ENCODE peak calls at places on chromosomes 12 and 14, in five cellular contexts. Z is brain microvascular endothelial cell, S is epithelial cell of proximal tubule, F is left lung, I is HCT116. P is an unnamed sample.

GRCh38 chr12:123269395-123269892 is 2.2 kb downstream of the CDK2AP1 start:
- DNase-seq in Z (peak), S (no peak), F (peak), I (no peak), P (peak)

GRCh38 chr14:21072781-21073339 is 2.8 kb downstream of the ARHGEF40 start:
- DNase-seq in Z (no peak), S (no peak), F (no peak), I (no peak), P (no peak)

GRCh38 chr12:76341436-76342030 is 6.7 kb downstream of the BBS10 start:
- DNase-seq in Z (no peak), S (no peak), F (no peak), I (no peak), P (peak)

GRCh38 chr14:22391908-22392307 is 197.1 kb downstream of the DAD1 start:
- DNase-seq in Z (peak), S (no peak), F (no peak), I (peak), P (peak)

GRCh38 chr12:52924764-52925716 is 20.2 kb upstream of the KRT8 start:
- DNase-seq in Z (peak), S (no peak), F (no peak), I (peak), P (peak)

GRCh38 chr12:31342314-31342713 is 16.4 kb upstream of the SINHCAF start:
- DNase-seq in Z (no peak), S (no peak), F (no peak), I (no peak), P (no peak)

GRCh38 chr12:62006076-62006732 is 254.0 kb upstream of the USP15 start:
- DNase-seq in Z (peak), S (no peak), F (no peak), I (peak), P (peak)

GRCh38 chr14:38357557-38357956 is 101.7 kb upstream of the CLEC14A start:
- DNase-seq in Z (peak), S (no peak), F (no peak), I (no peak), P (peak)

GRCh38 chr12:16530268-16530865 is 75.6 kb downstream of the LMO3 start:
- DNase-seq in Z (no peak), S (no peak), F (no peak), I (no peak), P (no peak)

GRCh38 chr12:131002271-131002670 is 48.6 kb downstream of the ADGRD1 start:
- DNase-seq in Z (no peak), S (no peak), F (no peak), I (no peak), P (no peak)

DNA sequence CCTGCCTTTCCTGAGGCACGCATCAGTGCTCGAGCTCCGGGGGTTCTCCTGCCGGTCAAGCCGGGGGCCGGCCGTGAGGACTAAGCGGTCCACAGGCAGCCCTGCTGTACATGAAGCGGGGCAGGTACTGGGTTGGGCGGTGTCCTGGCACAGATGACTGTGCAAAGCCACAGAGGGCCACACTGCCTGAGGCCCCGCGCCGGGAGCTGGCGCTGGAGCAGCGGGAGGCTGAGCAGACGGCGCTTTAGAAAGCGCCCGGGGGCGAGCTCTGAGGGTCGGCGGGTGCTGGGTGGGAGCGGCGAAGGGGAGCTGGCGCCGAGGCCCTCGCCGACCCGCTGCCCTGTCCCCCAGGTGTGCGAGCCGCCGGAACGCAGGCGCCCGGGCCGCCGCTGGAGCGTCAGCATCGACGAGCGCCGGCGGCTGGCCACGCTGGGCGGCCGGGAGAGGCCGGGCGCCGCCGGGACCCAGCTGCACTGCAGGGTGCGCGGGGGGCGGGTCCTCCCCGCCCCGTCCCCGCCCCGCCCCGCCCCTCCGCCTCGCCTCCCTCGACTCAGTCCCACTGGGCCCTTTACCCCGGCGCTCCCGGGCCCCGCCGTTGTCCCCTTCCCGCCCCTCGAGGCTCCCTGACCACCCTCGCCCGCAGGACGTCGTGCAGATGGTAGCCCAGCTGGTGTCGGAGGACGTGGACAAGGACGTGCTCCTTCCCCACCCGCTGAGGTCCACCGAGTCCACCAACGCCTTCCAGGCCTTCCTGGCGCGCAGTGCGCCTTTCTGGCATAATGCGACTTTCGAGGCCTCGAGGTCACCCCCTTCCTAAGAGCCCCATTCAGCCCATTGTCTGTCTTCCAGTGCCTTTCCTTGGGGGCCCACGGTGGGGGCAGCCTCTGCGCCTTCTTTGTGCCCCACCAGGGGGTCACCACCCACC is 8.3 kb upstream of the MTA1 start:
- DNase-seq in Z (no peak), S (no peak), F (peak), I (no peak), P (peak)
- H3K4me3 ChIP-seq in Z (peak), S (peak), F (peak), I (peak), P (peak)

DNA sequence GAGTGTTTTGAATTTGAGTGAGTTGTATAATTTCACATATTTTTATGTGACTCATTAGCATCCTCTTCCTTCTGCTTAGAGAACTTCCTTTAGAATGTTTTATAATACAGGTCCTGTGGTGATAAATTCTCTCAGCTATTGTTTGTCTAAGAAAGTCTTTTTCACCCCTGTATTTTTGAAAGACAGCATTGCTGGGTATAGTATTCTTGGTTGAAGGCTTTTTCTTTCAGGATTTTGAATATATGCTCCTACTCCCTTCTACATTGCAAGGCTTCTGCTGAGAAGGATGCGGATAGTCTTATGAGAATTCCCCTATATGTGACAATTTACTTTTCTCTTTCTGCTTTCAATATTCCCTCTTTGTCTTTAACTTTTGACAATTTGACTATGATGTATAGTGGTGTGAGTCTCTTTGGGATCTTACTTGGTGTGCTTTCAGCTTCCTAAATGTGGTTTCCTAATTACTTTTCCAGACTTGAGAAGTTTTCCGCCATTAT is 118.9 kb upstream of the HMGA2 start:
- DNase-seq in Z (no peak), S (no peak), F (no peak), I (no peak), P (no peak)
- TF ChIP-seq CTCF in Z (no peak), S (no peak), F (no peak), I (no peak), P (no peak)

DNA sequence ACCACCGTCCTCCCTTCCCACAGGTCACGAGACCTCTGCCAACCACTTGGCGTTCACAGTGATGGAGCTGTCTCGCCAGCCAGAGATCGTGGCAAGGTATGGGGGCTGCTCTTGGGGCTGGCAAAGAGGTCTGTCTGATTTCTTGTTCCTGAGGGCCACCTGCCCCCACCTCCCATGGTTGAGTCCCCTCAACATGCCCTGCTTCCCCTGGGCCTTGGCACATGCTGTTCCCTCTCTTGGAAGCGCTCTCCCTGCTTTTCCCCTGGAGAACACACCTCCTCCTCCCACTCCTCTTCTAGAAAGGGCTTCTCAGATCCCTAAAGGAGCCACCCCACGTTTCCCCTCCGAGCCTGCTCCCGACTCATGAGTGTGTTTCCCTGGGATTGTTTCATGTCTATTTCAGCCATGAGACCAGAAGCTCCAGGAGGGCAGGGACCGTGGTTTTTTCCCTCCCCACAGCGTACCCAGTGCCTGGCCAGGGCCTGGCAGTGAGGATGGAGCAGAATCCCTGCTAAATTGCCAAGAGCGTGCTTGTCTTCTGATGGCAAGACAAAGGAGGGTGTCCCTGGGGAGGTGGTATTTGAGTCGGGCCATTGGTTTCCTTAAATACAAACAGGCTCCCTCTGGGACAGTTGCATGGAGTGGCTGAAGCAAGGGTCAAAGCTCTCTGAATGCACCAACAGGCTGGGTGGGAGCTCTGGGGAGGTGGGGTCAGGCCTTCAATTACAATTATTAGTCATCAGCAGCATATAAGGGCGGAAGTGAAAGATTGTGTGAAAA is 34.1 kb downstream of the CYP46A1 start:
- DNase-seq in Z (no peak), S (no peak), F (peak), I (no peak), P (no peak)
- H3K4me3 ChIP-seq in Z (no peak), S (no peak), F (no peak), I (no peak), P (no peak)

DNA sequence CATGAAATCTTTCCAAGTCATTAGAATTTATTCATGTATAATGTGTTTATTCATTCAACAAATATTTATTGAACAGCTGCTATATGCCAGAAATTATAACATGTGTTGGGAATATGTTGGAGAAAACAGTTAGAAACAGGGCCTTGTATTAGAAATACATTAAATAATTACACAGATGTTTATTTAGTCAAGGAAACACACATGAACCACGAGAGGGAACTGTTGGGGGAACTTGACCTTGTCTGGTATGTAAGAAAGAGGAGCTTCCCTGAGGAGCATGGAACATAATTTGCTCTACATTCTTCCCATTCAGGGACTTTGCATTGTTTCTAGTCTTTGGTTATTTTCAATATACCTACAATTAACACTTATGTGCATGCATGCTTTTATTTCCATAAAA is 191.7 kb upstream of the FRMD6 start:
- DNase-seq in Z (no peak), S (no peak), F (no peak), I (no peak), P (no peak)
- TF ChIP-seq CTCF in Z (no peak), S (no peak), F (no peak), I (no peak), P (no peak)

GRCh38 chr12:51392556-51393237 is 1.5 kb upstream of the GALNT6 start:
- DNase-seq in Z (no peak), S (no peak), F (no peak), I (no peak), P (peak)

GRCh38 chr12:51397670-51398069 is 6.5 kb upstream of the GALNT6 start:
- DNase-seq in Z (no peak), S (no peak), F (no peak), I (no peak), P (no peak)

GRCh38 chr12:51393676-51394545 is 2.7 kb upstream of the GALNT6 start:
- DNase-seq in Z (peak), S (peak), F (no peak), I (no peak), P (peak)

GRCh38 chr12:51391047-51391837 is at the start of gene GALNT6:
- DNase-seq in Z (no peak), S (no peak), F (peak), I (no peak), P (no peak)

DNA sequence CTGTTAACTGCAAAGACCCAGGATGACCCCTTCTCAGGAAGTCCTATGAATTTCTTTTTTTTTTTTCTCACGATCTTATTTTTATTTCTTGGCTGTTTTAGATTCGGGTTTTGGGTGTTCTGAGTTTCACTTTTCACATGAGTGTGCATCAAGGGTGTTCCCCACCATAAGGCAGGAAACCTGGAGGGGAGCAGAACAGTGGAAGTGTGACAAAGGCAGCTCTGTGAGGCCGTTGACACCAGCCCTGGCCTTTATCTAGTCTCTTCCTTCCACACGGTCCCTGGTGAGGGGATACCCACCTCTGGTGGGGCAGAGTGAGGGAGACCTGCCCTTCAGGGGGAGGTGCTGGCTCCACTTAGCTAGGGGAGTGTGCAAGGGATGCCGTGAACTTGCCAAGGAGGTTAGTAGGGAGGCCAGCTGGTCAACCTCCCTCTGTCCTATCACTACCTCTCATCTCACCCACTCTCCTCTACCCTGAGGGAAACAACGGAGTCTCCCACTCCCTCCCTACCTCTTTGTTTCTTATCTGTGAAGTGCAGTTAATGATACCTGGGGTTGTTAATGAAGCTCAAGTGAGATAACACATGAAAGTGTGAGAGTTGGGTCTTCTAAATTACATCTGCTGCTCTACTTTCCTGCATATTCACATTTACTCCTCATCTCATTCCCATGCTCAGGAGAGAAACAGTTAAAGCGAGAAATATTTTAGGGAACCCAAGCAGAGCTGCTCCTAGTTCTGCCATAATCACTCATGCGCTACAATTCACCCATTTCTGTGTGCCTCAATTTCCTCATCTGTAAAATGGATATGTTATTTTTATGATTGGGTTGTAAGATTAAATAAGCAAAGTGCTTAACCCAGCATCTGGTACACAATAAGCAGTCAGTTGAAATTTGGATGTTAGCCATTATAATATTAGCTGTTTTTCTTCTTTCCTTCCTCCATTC is 4.4 kb upstream of the GALNT6 start:
- DNase-seq in Z (no peak), S (no peak), F (no peak), I (no peak), P (no peak)
- H3K4me3 ChIP-seq in Z (no peak), S (no peak), F (no peak), I (no peak), P (no peak)

GRCh38 chr14:93041830-93042229 is 73.9 kb downstream of the ITPK1 start:
- DNase-seq in Z (no peak), S (no peak), F (no peak), I (no peak), P (no peak)
- TF ChIP-seq CTCF in Z (no peak), S (no peak), F (no peak), I (no peak), P (no peak)

GRCh38 chr12:27081668-27082091 is 698 bp downstream of the C12orf71 start:
- DNase-seq in Z (peak), S (no peak), F (no peak), I (no peak), P (peak)

GRCh38 chr12:27083861-27084271 is 1.5 kb upstream of the C12orf71 start:
- DNase-seq in Z (peak), S (peak), F (no peak), I (no peak), P (peak)

DNA sequence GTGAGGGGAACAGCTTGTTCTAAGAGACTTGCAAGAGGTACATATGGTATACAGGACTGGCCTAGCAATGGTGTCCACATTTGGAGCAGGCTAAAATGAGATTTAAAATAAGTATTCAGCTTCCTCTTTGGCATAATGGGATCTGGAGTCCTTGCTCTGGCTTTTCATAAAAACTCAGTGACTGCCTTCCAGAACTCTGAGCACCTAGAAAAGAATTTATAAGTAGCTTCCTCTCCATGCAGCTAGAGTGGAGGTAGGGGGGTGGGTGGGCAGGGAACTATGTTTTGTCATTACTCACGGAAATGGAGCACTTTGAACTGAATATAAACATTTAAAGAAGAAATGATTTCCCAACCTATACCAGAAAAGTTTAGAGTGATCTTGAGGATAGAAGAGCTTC is 3.3 kb upstream of the C12orf71 start:
- DNase-seq in Z (no peak), S (no peak), F (no peak), I (no peak), P (no peak)
- H3K4me3 ChIP-seq in Z (no peak), S (no peak), F (no peak), I (no peak), P (no peak)

DNA sequence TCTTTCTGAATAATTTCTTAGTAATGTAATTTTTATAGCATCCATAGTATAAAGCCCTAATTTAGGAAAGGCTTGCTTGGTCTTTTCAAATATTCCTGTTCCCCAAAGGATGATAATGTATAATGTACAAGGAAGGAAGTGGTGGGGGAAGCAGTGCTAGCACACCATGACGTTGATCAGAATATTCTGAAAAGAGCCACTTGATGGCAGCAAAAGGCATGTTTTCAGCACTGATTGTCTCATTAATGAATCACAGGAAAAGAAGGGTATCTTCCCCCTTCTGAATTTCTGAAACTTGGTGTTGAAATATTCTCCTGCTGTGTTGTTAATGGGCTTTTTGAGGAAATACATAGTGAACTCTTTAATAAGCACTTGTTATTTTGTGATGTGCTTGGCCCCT is 121.9 kb downstream of the TMEM117 start:
- DNase-seq in Z (peak), S (no peak), F (no peak), I (peak), P (peak)
- TF ChIP-seq CTCF in Z (peak), S (peak), F (peak), I (peak), P (peak)

GRCh38 chr12:132145334-132145733 is 1.1 kb downstream of the NOC4L start:
- DNase-seq in Z (no peak), S (no peak), F (peak), I (no peak), P (no peak)
- H3K4me3 ChIP-seq in Z (peak), S (peak), F (peak), I (peak), P (peak)

GRCh38 chr12:92010853-92011701 is 134.6 kb downstream of the BTG1 start:
- DNase-seq in Z (no peak), S (no peak), F (no peak), I (no peak), P (no peak)

GRCh38 chr12:92007787-92008186 is 137.9 kb downstream of the BTG1 start:
- DNase-seq in Z (no peak), S (no peak), F (peak), I (no peak), P (no peak)

GRCh38 chr12:92008345-92008744 is 137.3 kb downstream of the BTG1 start:
- DNase-seq in Z (no peak), S (no peak), F (no peak), I (no peak), P (no peak)

GRCh38 chr12:92010368-92010767 is 135.3 kb downstream of the BTG1 start:
- DNase-seq in Z (no peak), S (no peak), F (no peak), I (no peak), P (no peak)

DNA sequence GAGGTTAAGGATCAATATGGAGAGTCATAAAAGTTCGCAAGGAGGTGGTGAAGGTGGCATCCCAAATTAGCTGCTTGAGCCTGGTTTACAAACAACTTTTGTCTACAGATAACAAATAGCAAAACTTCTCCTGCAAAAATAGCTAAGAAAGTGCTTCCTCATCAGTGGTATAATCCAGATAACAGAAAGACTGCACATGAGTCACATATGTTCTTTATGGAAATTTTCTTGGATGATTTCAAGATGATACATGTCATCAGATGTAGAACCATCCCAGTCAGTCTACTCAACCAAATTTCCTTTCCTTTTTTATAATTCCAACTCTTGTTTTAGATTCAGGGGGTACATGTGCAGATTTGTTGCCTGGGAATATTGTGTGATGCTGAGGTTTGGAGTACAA is 133.0 kb downstream of the BTG1 start:
- DNase-seq in Z (no peak), S (no peak), F (no peak), I (no peak), P (no peak)
- TF ChIP-seq CTCF in Z (no peak), S (no peak), F (no peak), I (no peak), P (no peak)